ENCODE peak calls at places on chromosomes 7 and 10, in nine cellular contexts. I is NCI-H1092 treated with DMSO at 0.1 percent for 48 hours; B is left lung; A is activated T-helper 1 cell treated with anti-CD3 and anti-CD28 coated beads, Interleukin-12 subunit alpha, Interleukin-12 subunit beta, Interleukin-2, Interleukin-4 antibody, amounts not matched to agents 30 ng/mL and 10 ng/mL and 1 ng/mL, durations not matched to agents 14 hours and 24 hours and 36 hours; C is T-helper 9 cell; K is AG08396; U is NCI-H1105; G is HEK293T; S is brain microvascular endothelial cell. N is an unnamed sample.

GRCh38 chr10:126171555-126171954 is 216.7 kb downstream of the ADAM12 start:
- DNase-seq in I (no peak), B (no peak), A (no peak), C (no peak), K (peak), U (no peak), G (no peak), S (peak), N (no peak)

GRCh38 chr10:75493464-75493863 is 62.0 kb downstream of the LRMDA start:
- DNase-seq in I (no peak), B (no peak), A (no peak), C (no peak), K (no peak), U (no peak), G (no peak), S (no peak), N (no peak)

GRCh38 chr10:103564799-103565365 is 71.4 kb downstream of the NEURL1 start:
- DNase-seq in I (no peak), B (no peak), A (peak), C (peak), K (peak), U (no peak), G (peak), S (peak), N (peak)

GRCh38 chr7:49927581-49927980 is 154.1 kb downstream of the VWC2 start:
- DNase-seq in I (no peak), B (no peak), A (no peak), C (no peak), K (no peak), U (no peak), G (no peak), S (no peak), N (no peak)

GRCh38 chr7:44240983-44241510 is 40.3 kb downstream of the YKT6 start:
- DNase-seq in I (peak), B (no peak), A (peak), C (peak), K (peak), U (peak), G (peak), S (peak), N (peak)

GRCh38 chr10:298033-298432 is 162.8 kb downstream of the ZMYND11 start:
- DNase-seq in I (no peak), B (no peak), A (no peak), C (no peak), K (no peak), U (no peak), G (no peak), S (no peak), N (no peak)

GRCh38 chr7:130912086-130912909 is 178.3 kb upstream of the KLF14 start:
- DNase-seq in I (no peak), B (no peak), A (no peak), C (no peak), K (no peak), U (no peak), G (no peak), S (no peak), N (no peak)

GRCh38 chr10:6091630-6092029 is 2.8 kb downstream of the RBM17 start:
- DNase-seq in I (no peak), B (no peak), A (no peak), C (no peak), K (no peak), U (no peak), G (no peak), S (no peak), N (peak)

GRCh38 chr7:21426286-21426957 is 1.5 kb upstream of the SP4 start:
- DNase-seq in I (no peak), B (no peak), A (no peak), C (no peak), K (no peak), U (no peak), G (no peak), S (no peak), N (no peak)

GRCh38 chr10:77504870-77505257 is 132.7 kb downstream of the KCNMA1 start:
- DNase-seq in I (no peak), B (no peak), A (no peak), C (no peak), K (no peak), U (no peak), G (no peak), S (peak), N (no peak)

GRCh38 chr10:77328272-77328816 is 309.3 kb downstream of the KCNMA1 start:
- DNase-seq in I (no peak), B (no peak), A (no peak), C (no peak), K (peak), U (no peak), G (peak), S (no peak), N (peak)

GRCh38 chr10:124557648-124558338 is 96.2 kb downstream of the LHPP start:
- DNase-seq in I (no peak), B (peak), A (no peak), C (no peak), K (no peak), U (no peak), G (no peak), S (no peak), N (no peak)

GRCh38 chr7:80106498-80107113 is 28.0 kb upstream of the GNAI1 start:
- DNase-seq in I (no peak), B (no peak), A (no peak), C (no peak), K (no peak), U (no peak), G (no peak), S (no peak), N (no peak)

GRCh38 chr7:92944633-92945032 is 108.3 kb upstream of the CDK6 start:
- DNase-seq in I (no peak), B (no peak), A (no peak), C (no peak), K (peak), U (no peak), G (no peak), S (no peak), N (no peak)

GRCh38 chr7:115449689-115450088 is 527.8 kb downstream of the MDFIC start:
- DNase-seq in I (no peak), B (no peak), A (no peak), C (no peak), K (no peak), U (no peak), G (no peak), S (no peak), N (no peak)

GRCh38 chr10:17802350-17802749 is 6.8 kb upstream of the MRC1 start:
- DNase-seq in I (no peak), B (no peak), A (no peak), C (no peak), K (no peak), U (no peak), G (no peak), S (no peak), N (no peak)

GRCh38 chr10:104488046-104488832 is 134.6 kb downstream of the CFAP58 start:
- DNase-seq in I (no peak), B (no peak), A (no peak), C (no peak), K (no peak), U (no peak), G (no peak), S (no peak), N (no peak)

GRCh38 chr7:46386428-46387399 is 465.6 kb upstream of the IGFBP3 start:
- DNase-seq in I (no peak), B (no peak), A (no peak), C (no peak), K (no peak), U (no peak), G (no peak), S (peak), N (no peak)

GRCh38 chr10:135601-136464 is 578 bp downstream of the ZMYND11 start:
- DNase-seq in I (peak), B (peak), A (peak), C (peak), K (peak), U (no peak), G (peak), S (peak), N (peak)

N was measured in erythroblast.